ENCODE peak calls at places on chromosomes 3 and 15, in nine cellular contexts. X, Y, B, P, E, Z, L, V and W are unnamed samples.

GRCh38 chr3:27714692-27715453 is 7.2 kb downstream of the EOMES start:
- DNase-seq in X (no peak), Y (peak), B (no peak), P (no peak), E (peak), Z (no peak), L (no peak), V (no peak), W (no peak)

GRCh38 chr3:186049001-186049400 is 59.9 kb downstream of the ETV5 start:
- DNase-seq in X (no peak), Y (no peak), B (no peak), P (no peak), E (no peak), Z (no peak), L (no peak), V (no peak), W (no peak)

GRCh38 chr3:171874879-171875278 is 31.7 kb downstream of the TMEM212 start:
- DNase-seq in X (no peak), Y (no peak), B (peak), P (peak), E (no peak), Z (peak), L (no peak), V (no peak), W (no peak)

GRCh38 chr15:73397461-73397860 is 28.7 kb upstream of the HCN4 start:
- DNase-seq in X (no peak), Y (no peak), B (no peak), P (no peak), E (no peak), Z (no peak), L (no peak), V (no peak), W (no peak)

GRCh38 chr3:173745952-173746682 is 348.6 kb downstream of the NLGN1 start:
- DNase-seq in X (no peak), Y (no peak), B (peak), P (peak), E (no peak), Z (peak), L (peak), V (no peak), W (no peak)

GRCh38 chr3:132556467-132557159 is 40.5 kb upstream of the ACKR4 start:
- DNase-seq in X (no peak), Y (no peak), B (no peak), P (no peak), E (no peak), Z (no peak), L (no peak), V (peak), W (no peak)

GRCh38 chr3:72744330-72744729 is 103.9 kb downstream of the SHQ1 start:
- DNase-seq in X (no peak), Y (no peak), B (no peak), P (no peak), E (no peak), Z (no peak), L (no peak), V (no peak), W (no peak)

GRCh38 chr3:104066658-104067057 is 1300.1 kb upstream of the ALCAM start:
- DNase-seq in X (no peak), Y (no peak), B (peak), P (peak), E (no peak), Z (peak), L (no peak), V (no peak), W (no peak)

GRCh38 chr3:122886951-122887350 is 92.1 kb downstream of the SLC49A4 start:
- DNase-seq in X (no peak), Y (no peak), B (no peak), P (no peak), E (no peak), Z (no peak), L (no peak), V (no peak), W (no peak)

GRCh38 chr3:87442460-87442859 is 166.1 kb upstream of the POU1F1 start:
- DNase-seq in X (no peak), Y (no peak), B (no peak), P (no peak), E (no peak), Z (no peak), L (no peak), V (no peak), W (no peak)

GRCh38 chr15:82568986-82569385 is 28.7 kb upstream of the RPS17 start:
- DNase-seq in X (no peak), Y (no peak), B (no peak), P (no peak), E (no peak), Z (no peak), L (no peak), V (no peak), W (no peak)

GRCh38 chr15:39804026-39804425 is 21.4 kb upstream of the FSIP1 start:
- DNase-seq in X (no peak), Y (no peak), B (peak), P (peak), E (no peak), Z (no peak), L (peak), V (no peak), W (no peak)

GRCh38 chr3:185420762-185421161 is 57.8 kb downstream of the MAP3K13 start:
- DNase-seq in X (no peak), Y (no peak), B (peak), P (peak), E (no peak), Z (peak), L (peak), V (no peak), W (no peak)

GRCh38 chr3:55190296-55190695 is 262.4 kb upstream of the LRTM1 start:
- DNase-seq in X (no peak), Y (no peak), B (peak), P (peak), E (no peak), Z (peak), L (no peak), V (no peak), W (no peak)

GRCh38 chr3:111848246-111848645 is 10.8 kb upstream of the PHLDB2 start:
- DNase-seq in X (no peak), Y (no peak), B (no peak), P (no peak), E (no peak), Z (no peak), L (no peak), V (no peak), W (no peak)

GRCh38 chr3:2657408-2657807 is 452.8 kb downstream of the IL5RA start:
- DNase-seq in X (no peak), Y (no peak), B (peak), P (peak), E (no peak), Z (peak), L (no peak), V (no peak), W (no peak)

GRCh38 chr15:63065262-63066234 is 23.0 kb downstream of the TPM1 start:
- DNase-seq in X (no peak), Y (no peak), B (no peak), P (no peak), E (no peak), Z (peak), L (no peak), V (no peak), W (no peak)

GRCh38 chr15:62706361-62706760 is 336.2 kb upstream of the TPM1 start:
- DNase-seq in X (no peak), Y (no peak), B (no peak), P (no peak), E (no peak), Z (no peak), L (no peak), V (no peak), W (no peak)

GRCh38 chr3:128482857-128483656 is 9.9 kb downstream of the GATA2 start:
- DNase-seq in X (no peak), Y (peak), B (peak), P (peak), E (no peak), Z (peak), L (peak), V (peak), W (no peak)
- TF ChIP-seq CTCF in X (no peak), Y (no peak), B (peak), P (no peak), E (no peak), Z (peak), L (no peak), V (peak), W (no peak)

DNA sequence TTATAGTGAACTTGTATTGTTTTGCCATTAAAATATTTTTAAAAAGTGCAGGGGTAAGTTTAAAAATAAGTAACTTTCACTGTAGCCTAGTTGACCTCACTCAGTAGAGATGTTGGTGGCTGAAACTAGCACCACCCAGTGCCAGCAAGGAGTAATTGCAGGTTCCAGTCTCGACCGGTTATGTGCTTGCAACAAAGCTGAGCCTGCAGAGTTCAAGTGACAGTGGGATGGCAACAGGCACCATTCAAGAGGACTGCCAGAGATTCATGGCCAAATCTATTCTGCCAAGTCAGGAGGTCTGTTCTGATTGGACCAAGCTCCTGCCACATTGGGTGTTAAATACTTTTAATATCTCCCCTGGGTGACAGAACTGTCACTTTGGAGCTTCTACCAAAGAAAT is 2.7 kb downstream of the ADAMTS7 start:
- DNase-seq in X (peak), Y (peak), B (peak), P (no peak), E (no peak), Z (peak), L (peak), V (no peak), W (peak)
- TF ChIP-seq CTCF in X (peak), Y (peak), B (peak), P (peak), E (peak), Z (peak), L (peak), V (no peak), W (peak)

DNA sequence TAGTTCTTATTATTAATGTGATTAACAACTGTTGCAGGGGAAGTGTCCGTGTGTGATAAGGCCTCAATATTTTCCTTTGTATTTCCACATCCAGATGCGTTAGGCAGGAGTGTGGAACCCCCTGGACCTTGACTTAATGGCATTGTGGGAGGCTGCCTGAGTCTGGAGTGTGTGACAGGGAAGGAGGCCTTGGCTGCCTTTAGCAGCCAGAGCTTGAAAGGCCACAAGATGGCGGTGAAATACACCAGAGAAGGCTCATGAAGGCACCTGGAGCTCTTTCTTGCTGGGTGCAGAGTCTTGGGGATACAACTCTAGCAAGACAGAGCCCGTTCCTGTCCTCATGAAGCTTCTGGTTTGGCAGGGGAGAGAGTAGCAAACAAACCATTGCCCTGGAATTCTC is 36.9 kb downstream of the POLR2M start:
- DNase-seq in X (no peak), Y (no peak), B (no peak), P (no peak), E (no peak), Z (no peak), L (no peak), V (no peak), W (no peak)
- TF ChIP-seq CTCF in X (peak), Y (no peak), B (peak), P (no peak), E (peak), Z (peak), L (no peak), V (no peak), W (no peak)

GRCh38 chr15:84934942-84935729 is 46.5 kb upstream of the PDE8A start:
- DNase-seq in X (no peak), Y (no peak), B (no peak), P (no peak), E (no peak), Z (no peak), L (no peak), V (no peak), W (no peak)
- TF ChIP-seq CTCF in X (peak), Y (no peak), B (no peak), P (no peak), E (no peak), Z (peak), L (no peak), V (no peak), W (no peak)

DNA sequence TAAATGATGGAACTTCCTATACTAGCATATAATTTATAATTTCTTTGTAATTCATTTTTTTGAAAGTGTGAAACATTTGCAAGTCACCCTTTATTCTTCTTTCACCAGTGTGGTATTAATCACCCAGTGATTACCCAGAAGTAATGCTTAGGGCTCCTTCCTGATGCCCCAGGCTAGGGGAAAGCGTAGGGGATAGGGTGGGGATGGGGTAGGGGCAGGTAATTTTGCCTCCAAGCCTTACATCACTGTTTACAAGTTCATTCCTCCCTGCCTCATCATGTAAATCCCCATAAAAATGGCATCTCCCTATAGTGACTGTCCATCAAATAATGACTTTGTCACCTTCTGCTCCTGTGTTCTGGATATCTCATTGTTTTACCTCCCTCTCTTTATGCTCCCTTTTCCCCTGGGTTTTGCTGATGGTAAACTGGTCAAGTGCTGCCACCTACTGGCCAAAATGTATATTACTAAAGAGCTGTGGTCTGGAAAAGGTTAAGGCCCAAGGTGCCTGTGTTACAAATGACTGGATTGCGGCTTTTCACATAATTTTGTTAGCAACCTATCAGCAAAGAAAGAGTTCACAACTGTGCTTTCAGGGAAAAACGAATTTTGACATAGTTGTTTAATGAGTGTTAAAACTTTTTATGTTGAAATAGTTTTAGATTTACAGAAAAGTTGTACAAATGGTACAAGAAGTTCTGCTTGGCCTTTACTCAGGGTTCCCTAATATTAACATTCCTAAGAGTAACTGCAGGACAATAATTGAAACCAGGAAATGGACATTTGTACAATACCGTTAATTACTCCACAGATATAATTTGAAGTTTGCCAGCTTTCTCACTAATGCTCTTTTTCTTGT is 54.7 kb downstream of the ONECUT1 start:
- DNase-seq in X (peak), Y (peak), B (peak), P (peak), E (peak), Z (peak), L (peak), V (no peak), W (no peak)
- TF ChIP-seq CTCF in X (peak), Y (peak), B (peak), P (peak), E (peak), Z (peak), L (peak), V (peak), W (no peak)

DNA sequence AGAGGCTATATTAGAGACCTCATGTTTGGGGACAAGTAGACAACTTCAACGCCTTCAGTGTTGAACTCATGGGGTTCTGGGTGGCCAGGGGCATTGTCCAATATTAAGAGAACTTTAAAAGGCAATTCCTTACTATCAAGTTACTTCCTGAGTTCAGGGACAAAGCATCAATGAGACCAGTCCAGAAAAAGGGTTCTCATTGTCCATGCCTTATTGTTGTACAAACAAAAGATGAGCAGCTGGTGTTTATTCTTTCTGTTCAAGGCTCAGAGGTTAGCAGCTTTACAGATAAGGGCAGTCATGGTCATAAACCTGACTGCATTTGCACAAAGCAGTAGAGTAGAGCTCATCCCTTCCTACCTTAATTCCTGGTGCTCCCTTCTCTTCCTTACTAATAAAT is 18.5 kb upstream of the PDHB start:
- DNase-seq in X (no peak), Y (no peak), B (no peak), P (no peak), E (no peak), Z (no peak), L (no peak), V (no peak), W (no peak)
- TF ChIP-seq CTCF in X (no peak), Y (no peak), B (no peak), P (no peak), E (no peak), Z (no peak), L (no peak), V (no peak), W (no peak)

GRCh38 chr15:78907577-78907976 is 34.9 kb downstream of the MORF4L1 start:
- DNase-seq in X (no peak), Y (no peak), B (no peak), P (no peak), E (no peak), Z (no peak), L (no peak), V (no peak), W (no peak)
- TF ChIP-seq CTCF in X (peak), Y (peak), B (peak), P (peak), E (peak), Z (peak), L (peak), V (no peak), W (no peak)

DNA sequence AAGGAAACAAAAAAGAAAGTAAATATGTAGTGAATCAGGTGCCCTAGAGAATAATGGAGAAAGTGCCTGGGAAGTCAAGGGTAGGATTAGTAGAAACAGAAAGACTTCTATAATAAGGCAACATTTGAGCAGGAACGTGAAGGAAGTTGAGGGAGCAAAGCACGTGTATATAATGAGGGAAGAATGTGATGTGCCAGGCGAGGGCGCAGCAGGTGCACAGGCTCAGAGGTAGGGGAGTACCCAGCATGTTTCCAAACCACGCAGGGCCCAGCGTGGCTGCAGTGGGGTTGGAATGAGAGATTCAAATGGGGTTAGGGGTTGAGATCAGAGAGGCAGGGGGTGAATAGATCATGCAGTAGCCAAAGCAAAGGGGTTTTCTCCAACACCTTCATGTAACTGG is 91.9 kb upstream of the VGLL4 start:
- DNase-seq in X (no peak), Y (no peak), B (no peak), P (no peak), E (no peak), Z (no peak), L (no peak), V (no peak), W (no peak)
- TF ChIP-seq CTCF in X (no peak), Y (no peak), B (no peak), P (no peak), E (peak), Z (no peak), L (no peak), V (no peak), W (no peak)

GRCh38 chr3:14950274-14950673 is 2.9 kb downstream of the NR2C2 start:
- DNase-seq in X (no peak), Y (no peak), B (no peak), P (no peak), E (no peak), Z (no peak), L (no peak), V (no peak), W (no peak)

GRCh38 chr3:14947886-14948608 is 664 bp downstream of the NR2C2 start:
- DNase-seq in X (peak), Y (peak), B (peak), P (peak), E (peak), Z (peak), L (peak), V (peak), W (peak)

GRCh38 chr3:14948609-14949038 is 1.2 kb downstream of the NR2C2 start:
- DNase-seq in X (no peak), Y (no peak), B (no peak), P (peak), E (no peak), Z (no peak), L (no peak), V (no peak), W (no peak)

GRCh38 chr3:14947105-14947885 is at the start of gene NR2C2:
- DNase-seq in X (peak), Y (peak), B (peak), P (peak), E (peak), Z (peak), L (peak), V (peak), W (peak)

DNA sequence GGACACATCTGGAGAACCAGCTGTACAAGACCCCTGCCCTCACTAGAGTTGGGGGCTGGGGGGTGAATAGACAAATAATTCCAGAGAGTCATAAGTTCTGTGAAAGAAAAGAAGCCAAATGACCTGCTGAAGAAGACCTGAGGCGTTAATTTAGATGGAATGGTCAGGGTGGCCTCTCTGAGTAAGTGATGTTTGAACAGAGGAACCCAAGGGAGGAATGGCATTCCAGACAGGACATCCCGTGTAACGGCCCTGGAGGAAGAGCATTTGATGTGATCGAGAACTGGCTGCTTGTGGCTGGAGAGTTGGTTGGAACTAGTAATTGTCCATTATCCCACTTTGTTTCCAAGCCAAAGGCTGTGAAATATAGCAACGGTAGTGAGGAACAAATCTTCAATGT is 1.7 kb downstream of the NR2C2 start:
- DNase-seq in X (no peak), Y (no peak), B (no peak), P (no peak), E (no peak), Z (no peak), L (no peak), V (no peak), W (no peak)
- TF ChIP-seq CTCF in X (no peak), Y (no peak), B (no peak), P (no peak), E (no peak), Z (no peak), L (no peak), V (no peak), W (no peak)

DNA sequence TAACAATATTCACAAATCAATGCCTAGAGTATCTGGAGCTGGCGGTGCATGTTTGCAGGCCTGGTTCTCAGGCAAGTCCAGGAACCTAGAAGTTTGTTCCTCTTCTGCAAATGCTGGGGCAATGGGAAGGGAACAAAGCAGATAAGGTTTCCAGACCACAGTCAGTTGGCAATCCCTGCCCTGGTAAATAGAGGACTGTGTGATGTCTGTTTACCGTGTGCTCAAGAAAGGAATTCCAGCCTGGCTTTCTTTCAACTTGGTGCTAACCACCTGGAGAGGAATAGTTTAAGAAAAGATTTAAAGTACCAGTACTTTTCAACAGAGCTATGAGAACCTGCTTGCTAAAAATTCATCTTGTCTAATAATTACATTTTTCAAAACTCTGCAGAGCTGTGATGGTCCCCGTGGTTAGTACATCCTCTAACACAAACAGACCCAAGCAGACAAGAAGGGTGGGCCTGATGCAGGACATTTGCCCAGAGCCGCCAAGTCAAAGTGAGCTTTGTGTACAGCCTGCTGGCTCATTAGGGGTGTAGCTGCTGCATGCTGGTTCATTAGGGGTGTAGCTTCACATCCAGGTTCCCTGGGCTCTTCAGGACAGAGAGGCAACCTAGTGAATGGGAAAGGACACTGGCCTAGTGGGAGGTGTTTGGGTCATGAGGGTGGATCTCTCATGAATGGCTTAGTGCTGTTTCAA is 220.5 kb downstream of the SQOR start:
- DNase-seq in X (no peak), Y (no peak), B (no peak), P (no peak), E (no peak), Z (no peak), L (no peak), V (no peak), W (no peak)
- TF ChIP-seq CTCF in X (no peak), Y (no peak), B (no peak), P (no peak), E (no peak), Z (no peak), L (no peak), V (no peak), W (no peak)